ENCODE peak calls at places on chromosomes 5 and 9, in six cellular contexts. R is D341Med; X is activated CD4-positive, alpha-beta T cell treated with anti-CD3 and anti-CD28 coated beads, Interleukin-2, amount 50 U/mL, for 4 hours; I is heart right ventricle; A is RWPE1; T is stimulated activated naive CD8-positive, alpha-beta T cell treated with anti-CD3 and anti-CD28 coated beads, Interleukin-15, Interleukin-2, amounts not matched to agents 100 U/mL and 50 U/mL, for 24 hours. P is an unnamed sample.

GRCh38 chr5:1312993-1313833 is 18.3 kb upstream of the TERT start:
- DNase-seq in I (no peak), R (no peak), X (no peak), A (no peak), T (peak; percentile 47), P (no peak)

GRCh38 chr5:13227520-13227919 is 717.0 kb downstream of the DNAH5 start:
- DNase-seq in X (no peak), A (no peak), T (no peak), R (no peak), I (no peak), P (no peak)

GRCh38 chr5:55600536-55601208 is 65.9 kb upstream of the PLPP1 start:
- DNase-seq in X (no peak), R (no peak), T (no peak), I (peak; percentile 56), A (no peak), P (peak; percentile 16)

GRCh38 chr9:6068983-6069382 is 53.6 kb upstream of the RANBP6 start:
- DNase-seq in I (no peak), A (no peak), X (no peak), T (no peak), R (no peak), P (no peak)

GRCh38 chr9:13412323-13412722 is 132.8 kb upstream of the MPDZ start:
- DNase-seq in T (no peak), R (no peak), A (no peak), X (no peak), I (peak; percentile 46), P (peak; percentile 43)

GRCh38 chr5:31990701-31991110 is 183.4 kb downstream of the GOLPH3 start:
- DNase-seq in I (no peak), A (peak; percentile 72), R (no peak), T (no peak), X (no peak), P (no peak)

GRCh38 chr9:94767331-94768099 is 41.0 kb downstream of the AOPEP start:
- DNase-seq in I (no peak), T (no peak), R (no peak), A (no peak), X (no peak), P (no peak)

GRCh38 chr5:167245871-167246270 is 1045.6 kb upstream of the WWC1 start:
- DNase-seq in X (no peak), T (no peak), I (no peak), R (no peak), A (peak; percentile 17), P (no peak)

GRCh38 chr9:23779220-23779619 is 46.8 kb downstream of the ELAVL2 start:
- DNase-seq in I (no peak), X (no peak), T (no peak), A (no peak), R (no peak), P (no peak)

GRCh38 chr9:36876056-36876455 is 158.0 kb downstream of the PAX5 start:
- DNase-seq in R (no peak), I (no peak), A (no peak), X (no peak), T (no peak), P (no peak)

GRCh38 chr9:101458955-101459631 is 23.5 kb upstream of the ALDOB start:
- DNase-seq in R (peak; percentile 66), I (peak; percentile 23), X (no peak), T (peak; percentile 4), A (peak; percentile 85), P (peak; percentile 92)

GRCh38 chr5:39100851-39101396 is 26.7 kb upstream of the RICTOR start:
- DNase-seq in R (no peak), X (no peak), A (peak; percentile 94), T (no peak), I (no peak), P (no peak)

GRCh38 chr5:136014049-136014516 is 14.7 kb upstream of the TGFBI start:
- DNase-seq in I (no peak), R (peak; percentile 44), T (no peak), X (no peak), A (no peak), P (no peak)

GRCh38 chr9:93084471-93084881 is 11.5 kb upstream of the CARD19 start:
- DNase-seq in I (no peak), T (peak; percentile 2), A (no peak), X (no peak), R (no peak), P (no peak)

GRCh38 chr9:98539954-98540353 is 168.8 kb downstream of the GABBR2 start:
- DNase-seq in A (no peak), I (no peak), X (no peak), R (no peak), T (no peak), P (no peak)

GRCh38 chr5:143613329-143613728 is 198.6 kb upstream of the HMHB1 start:
- DNase-seq in T (no peak), R (no peak), X (no peak), A (no peak), I (no peak), P (no peak)

GRCh38 chr5:73088026-73088425 is 32.3 kb upstream of the TMEM171 start:
- DNase-seq in T (no peak), X (no peak), R (no peak), A (no peak), I (no peak), P (no peak)

GRCh38 chr9:22148876-22149637 is 140.0 kb upstream of the CDKN2B start:
- DNase-seq in A (no peak), T (no peak), I (no peak), X (no peak), R (no peak), P (no peak)

P was measured in G401.